ENCODE peak calls at places on chromosome 4, in nine cellular contexts. J is brain microvascular endothelial cell, Y is neural crest cell, W is fibroblast of pulmonary artery, I is glutamatergic neuron, O is HFFc6, K is osteocyte, F is choroid plexus epithelial cell, E is psoas muscle. Z is an unnamed sample.

GRCh38 chr4:55906999-55907398 is 41.7 kb upstream of the CEP135 start:
- DNase-seq in J (no peak), Y (no peak), W (peak; percentile 1), I (no peak), O (peak; percentile 40), K (no peak), F (no peak), E (no peak), Z (no peak)

GRCh38 chr4:20313237-20314030 is 61.7 kb downstream of the SLIT2 start:
- DNase-seq in J (no peak), Y (peak; percentile 18), W (peak; percentile 51), I (peak; percentile 79), O (no peak), K (no peak), F (peak; percentile 47), E (no peak), Z (peak; percentile 55)

GRCh38 chr4:123706961-123707360 is 310.4 kb downstream of the SPRY1 start:
- DNase-seq in J (no peak), Y (no peak), W (no peak), I (no peak), O (peak; percentile 7), K (no peak), F (peak; percentile 2), E (no peak), Z (no peak)

GRCh38 chr4:117134386-117134785 is 49.0 kb upstream of the TRAM1L1 start:
- DNase-seq in J (peak; percentile 85), Y (no peak), W (peak; percentile 48), I (peak; percentile 39), O (peak; percentile 16), K (no peak), F (peak; percentile 90), E (no peak), Z (peak; percentile 36)

GRCh38 chr4:81527115-81527514 is 55.4 kb upstream of the RASGEF1B start:
- DNase-seq in J (no peak), Y (no peak), W (no peak), I (no peak), O (no peak), K (no peak), F (no peak), E (peak; percentile 46), Z (no peak)

GRCh38 chr4:4673070-4673469 is 131.2 kb upstream of the STX18 start:
- DNase-seq in J (no peak), Y (peak; percentile 31), W (peak; percentile 44), I (peak; percentile 63), O (no peak), K (no peak), F (no peak), E (no peak), Z (peak; percentile 88)

GRCh38 chr4:73899321-73899720 is 30.1 kb downstream of the CXCL1 start:
- DNase-seq in J (no peak), Y (no peak), W (no peak), I (no peak), O (no peak), K (no peak), F (no peak), E (no peak), Z (no peak)

GRCh38 chr4:167234388-167234881 is at the start of gene SPOCK3:
- DNase-seq in J (peak; percentile 4), Y (peak; percentile 36), W (peak; percentile 48), I (peak; percentile 76), O (no peak), K (no peak), F (peak; percentile 37), E (peak; percentile 48), Z (peak; percentile 79)

GRCh38 chr4:109702950-109703663 is at the start of gene CASP6:
- DNase-seq in J (peak; percentile 39), Y (peak; percentile 71), W (peak; percentile 76), I (peak; percentile 82), O (peak; percentile 63), K (peak; percentile 91), F (peak; percentile 78), E (peak; percentile 89), Z (peak; percentile 83)

GRCh38 chr4:83917572-83917971 is 381.7 kb downstream of the GPAT3 start:
- DNase-seq in J (no peak), Y (no peak), W (peak; percentile 51), I (no peak), O (no peak), K (no peak), F (peak; percentile 29), E (no peak), Z (no peak)

GRCh38 chr4:78591404-78591803 is 39.8 kb downstream of the ANXA3 start:
- DNase-seq in J (no peak), Y (no peak), W (peak; percentile 25), I (no peak), O (no peak), K (no peak), F (peak; percentile 33), E (no peak), Z (no peak)
- TF ChIP-seq CTCF in J (no peak), Y (no peak), W (no peak), I (no peak), O (no peak), K (no peak), F (no peak), E (no peak), Z (no peak)

DNA sequence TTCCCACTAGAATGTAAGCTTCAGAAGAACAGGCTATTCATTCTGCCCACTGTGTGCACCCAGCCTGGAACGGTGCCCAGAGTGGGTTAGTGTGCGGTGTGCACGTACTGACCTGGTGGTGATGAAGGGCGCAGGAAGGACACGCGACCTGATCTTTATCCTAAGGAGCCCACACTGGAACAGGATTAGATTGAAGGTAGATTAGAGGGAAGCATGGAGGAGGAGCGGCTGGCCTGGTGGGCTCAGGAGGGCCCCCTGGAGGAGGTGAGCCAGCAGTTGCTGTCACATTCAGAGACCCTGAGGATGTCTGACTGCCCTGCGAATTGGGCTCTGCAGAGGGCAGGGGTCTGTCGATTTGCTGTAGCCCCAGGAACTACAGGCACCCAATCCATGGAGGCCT is 73.1 kb downstream of the HTRA3 start:
- DNase-seq in J (no peak), Y (peak; percentile 15), W (no peak), I (peak; percentile 59), O (no peak), K (no peak), F (no peak), E (no peak), Z (no peak)
- TF ChIP-seq CTCF in J (peak; percentile 64), Y (no peak), W (no peak), I (no peak), O (peak; percentile 35), K (peak; percentile 32), F (peak; percentile 32), E (no peak), Z (peak; percentile 25)

GRCh38 chr4:44257461-44257860 is 191.1 kb downstream of the KCTD8 start:
- DNase-seq in J (no peak), Y (no peak), W (peak; percentile 34), I (peak; percentile 26), O (no peak), K (no peak), F (no peak), E (no peak), Z (no peak)

GRCh38 chr4:44256414-44256813 is 192.2 kb downstream of the KCTD8 start:
- DNase-seq in J (no peak), Y (no peak), W (peak; percentile 7), I (no peak), O (no peak), K (no peak), F (no peak), E (no peak), Z (no peak)
- TF ChIP-seq CTCF in J (no peak), Y (no peak), W (no peak), I (peak; percentile 20), O (no peak), K (no peak), F (no peak), E (no peak), Z (no peak)

GRCh38 chr4:1770791-1771231 is 22.3 kb upstream of the FGFR3 start:
- DNase-seq in J (no peak), Y (no peak), W (no peak), I (no peak), O (no peak), K (no peak), F (no peak), E (no peak), Z (no peak)
- TF ChIP-seq CTCF in J (no peak), Y (no peak), W (no peak), I (no peak), O (no peak), K (no peak), F (no peak), E (no peak), Z (no peak)

GRCh38 chr4:186717556-186717955 is 6.1 kb downstream of the FAT1 start:
- DNase-seq in J (no peak), Y (no peak), W (no peak), I (no peak), O (no peak), K (no peak), F (no peak), E (no peak), Z (no peak)

GRCh38 chr4:186723207-186724047 is at the start of gene FAT1:
- DNase-seq in J (peak; percentile 26), Y (peak; percentile 66), W (peak; percentile 86), I (peak; percentile 79), O (peak; percentile 41), K (peak; percentile 92), F (peak; percentile 88), E (peak; percentile 68), Z (peak; percentile 82)

GRCh38 chr4:186722856-186723206 is 825 bp downstream of the FAT1 start:
- DNase-seq in J (no peak), Y (no peak), W (no peak), I (no peak), O (no peak), K (no peak), F (peak; percentile 56), E (no peak), Z (no peak)

GRCh38 chr4:186724048-186724860 is 598 bp upstream of the FAT1 start:
- DNase-seq in J (peak; percentile 27), Y (peak; percentile 42), W (peak; percentile 66), I (peak; percentile 53), O (no peak), K (peak; percentile 86), F (peak; percentile 63), E (peak; percentile 56), Z (peak; percentile 62)

DNA sequence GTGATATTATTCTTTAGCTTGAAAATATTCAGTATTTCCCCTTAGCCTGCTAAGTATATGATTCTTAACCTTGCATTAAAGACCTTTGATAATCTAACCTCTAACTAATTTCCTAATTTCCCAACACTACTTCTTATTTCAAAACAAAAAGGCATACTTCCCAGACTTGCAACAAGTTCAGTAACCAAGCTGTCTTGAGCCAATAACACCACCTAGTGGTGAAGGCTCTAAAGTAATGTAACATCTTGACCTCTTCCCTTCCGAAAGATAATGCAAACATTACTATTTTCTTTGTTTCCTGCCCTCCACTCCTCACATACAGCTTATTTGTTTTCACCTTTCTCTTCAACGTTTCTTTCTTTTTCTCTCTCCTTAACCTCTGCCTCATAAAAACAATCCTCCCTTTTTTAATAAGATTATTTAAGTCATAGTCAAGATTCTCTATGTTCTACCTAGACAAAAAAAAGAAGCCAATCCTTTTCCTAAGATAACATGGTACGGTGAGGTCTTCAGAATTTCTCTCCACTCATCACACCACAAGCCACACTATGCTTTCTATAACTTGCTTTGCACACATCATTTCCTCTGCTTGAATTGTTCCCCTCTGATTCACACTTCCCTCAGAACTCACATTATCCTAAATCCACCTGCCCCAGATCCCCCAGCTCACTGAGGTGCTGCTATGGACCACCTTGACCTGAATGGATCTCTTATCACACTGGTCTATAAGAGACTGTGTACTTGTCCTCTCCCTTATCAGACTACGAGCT is 3.5 kb downstream of the FAT1 start:
- DNase-seq in J (peak; percentile 46), Y (peak; percentile 27), W (peak; percentile 75), I (no peak), O (no peak), K (no peak), F (peak; percentile 75), E (no peak), Z (no peak)
- TF ChIP-seq CTCF in J (peak; percentile 54), Y (peak; percentile 68), W (peak; percentile 55), I (peak; percentile 70), O (peak; percentile 77), K (peak; percentile 59), F (peak; percentile 64), E (peak; percentile 13), Z (no peak)

GRCh38 chr4:52103314-52103713 is 52.2 kb downstream of the SPATA18 start:
- DNase-seq in J (no peak), Y (no peak), W (peak; percentile 38), I (no peak), O (no peak), K (no peak), F (peak; percentile 21), E (no peak), Z (no peak)
- TF ChIP-seq CTCF in J (peak; percentile 42), Y (peak; percentile 52), W (peak; percentile 39), I (no peak), O (peak; percentile 53), K (peak; percentile 52), F (peak; percentile 28), E (peak; percentile 33), Z (peak; percentile 58)

Z was measured in nephron progenitor cell.